ENCODE peak calls at places on chromosomes 4 and X, in five cellular contexts. G is fibroblast of the aortic adventitia, I is stomach, R is cardiac muscle cell, T is left ventricle myocardium inferior. B is an unnamed sample.

GRCh38 chrX:103220511-103221406 is 5.9 kb downstream of the BEX4 start:
- DNase-seq in G (no peak), I (no peak), R (no peak), T (no peak), B (no peak)

GRCh38 chr4:91258326-91258725 is 1045.4 kb upstream of the GRID2 start:
- DNase-seq in G (no peak), I (no peak), R (no peak), T (no peak), B (no peak)

GRCh38 chr4:94743838-94744237 is 13.9 kb upstream of the BMPR1B start:
- DNase-seq in G (no peak), I (no peak), R (no peak), T (no peak), B (no peak)

GRCh38 chr4:93771640-93772411 is 56.7 kb upstream of the ATOH1 start:
- DNase-seq in G (no peak), I (no peak), R (no peak), T (no peak), B (no peak)

GRCh38 chrX:41085883-41086626 is 810 bp downstream of the USP9X start:
- DNase-seq in G (peak; percentile 37), I (peak; percentile 50), R (peak; percentile 50), T (peak; percentile 45), B (no peak)

GRCh38 chr4:109996531-109996930 is 83.8 kb downstream of the EGF start:
- DNase-seq in G (no peak), I (no peak), R (no peak), T (no peak), B (no peak)

GRCh38 chr4:145736241-145736831 is 56.4 kb downstream of the C4orf51 start:
- DNase-seq in G (peak; percentile 93), I (peak; percentile 83), R (peak; percentile 65), T (peak; percentile 27), B (peak; percentile 93)

GRCh38 chr4:175998782-175999181 is 66.9 kb upstream of the WDR17 start:
- DNase-seq in G (no peak), I (no peak), R (no peak), T (no peak), B (peak; percentile 3)

GRCh38 chr4:123876640-123877039 is 480.0 kb downstream of the SPRY1 start:
- DNase-seq in G (no peak), I (no peak), R (no peak), T (no peak), B (no peak)

GRCh38 chr4:86895692-86896488 is 3.7 kb upstream of the C4orf36 start:
- DNase-seq in G (peak; percentile 83), I (no peak), R (peak; percentile 85), T (no peak), B (peak; percentile 55)

GRCh38 chr4:6504900-6505496 is 32.6 kb upstream of the PPP2R2C start:
- DNase-seq in G (no peak), I (no peak), R (no peak), T (no peak), B (no peak)

GRCh38 chr4:169064281-169064680 is 54.2 kb upstream of the CBR4 start:
- DNase-seq in G (peak; percentile 56), I (no peak), R (no peak), T (no peak), B (no peak)

GRCh38 chrX:14697453-14697852 is 168.1 kb downstream of the GLRA2 start:
- DNase-seq in G (no peak), I (peak; percentile 28), R (peak; percentile 7), T (no peak), B (no peak)

GRCh38 chrX:69317721-69318120 is 152.5 kb upstream of the PJA1 start:
- DNase-seq in G (no peak), I (peak; percentile 5), R (no peak), T (no peak), B (no peak)

GRCh38 chr4:11002961-11003360 is 318.4 kb upstream of the CLNK start:
- DNase-seq in G (no peak), I (no peak), R (no peak), T (no peak), B (no peak)

GRCh38 chr4:11004818-11005217 is 320.2 kb upstream of the CLNK start:
- DNase-seq in G (no peak), I (no peak), R (no peak), T (no peak), B (no peak)

GRCh38 chr4:10998826-10999225 is 314.3 kb upstream of the CLNK start:
- DNase-seq in G (peak; percentile 11), I (no peak), R (peak; percentile 37), T (no peak), B (no peak)
- TF ChIP-seq CTCF in G (no peak), I (no peak), R (no peak), T (no peak), B (no peak)

GRCh38 chrX:129653181-129653984 is 1.4 kb downstream of the APLN start:
- DNase-seq in G (no peak), I (peak; percentile 47), R (no peak), T (peak; percentile 48), B (no peak)
- H3K4me3 ChIP-seq in G (no peak overlapping the region), I (peak overlapping the region; percentile 53), R (no peak overlapping the region), T (peak overlapping the region; percentile 68), B (peak overlapping the region; percentile 56)

GRCh38 chrX:112512509-112512908 is 167.2 kb downstream of the LHFPL1 start:
- DNase-seq in G (no peak), I (no peak), R (no peak), T (no peak), B (no peak)
- TF ChIP-seq CTCF in G (no peak), I (no peak), R (no peak), T (no peak), B (peak; percentile 10)

GRCh38 chr4:81527709-81528108 is 56.0 kb upstream of the RASGEF1B start:
- DNase-seq in G (no peak), I (no peak), R (no peak), T (no peak), B (no peak)

GRCh38 chr4:81523672-81524436 is 52.1 kb upstream of the RASGEF1B start:
- DNase-seq in G (no peak), I (no peak), R (no peak), T (no peak), B (no peak)

GRCh38 chr4:81528979-81529378 is 57.3 kb upstream of the RASGEF1B start:
- DNase-seq in G (no peak), I (no peak), R (no peak), T (no peak), B (no peak)

GRCh38 chr4:81528200-81528599 is 56.5 kb upstream of the RASGEF1B start:
- DNase-seq in G (no peak), I (no peak), R (no peak), T (no peak), B (no peak)

DNA sequence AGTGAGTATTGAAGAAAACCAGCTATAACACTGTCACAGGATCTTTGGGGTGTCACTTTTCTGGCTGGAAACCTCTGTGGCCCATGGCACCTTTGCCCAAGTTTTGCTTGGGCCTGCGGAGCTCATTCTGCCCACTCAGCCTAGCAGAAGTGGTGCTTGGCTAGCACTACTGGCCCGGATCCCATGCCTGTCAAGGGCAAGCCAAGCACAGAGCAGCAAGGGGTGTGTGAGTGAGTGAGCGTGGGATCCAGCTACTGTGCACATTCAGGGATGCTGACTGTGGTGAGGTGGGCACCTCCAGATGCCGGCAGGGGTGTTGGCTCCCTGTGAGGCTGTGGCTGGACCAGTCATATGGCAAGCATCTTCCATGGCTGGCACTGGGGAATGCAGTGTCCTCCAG is 55.4 kb upstream of the RASGEF1B start:
- DNase-seq in G (no peak), I (no peak), R (no peak), T (peak; percentile 62), B (no peak)
- H3K4me3 ChIP-seq in G (no peak overlapping the region), I (no peak overlapping the region), R (no peak overlapping the region), T (no peak overlapping the region), B (no peak overlapping the region)

GRCh38 chrX:119488749-119489148 is 20.5 kb downstream of the SLC25A5 start:
- DNase-seq in G (peak; percentile 71), I (peak; percentile 75), R (peak; percentile 65), T (no peak), B (no peak)
- TF ChIP-seq CTCF in G (peak; percentile 61), I (no peak), R (peak; percentile 55), T (peak; percentile 64), B (peak; percentile 55)

DNA sequence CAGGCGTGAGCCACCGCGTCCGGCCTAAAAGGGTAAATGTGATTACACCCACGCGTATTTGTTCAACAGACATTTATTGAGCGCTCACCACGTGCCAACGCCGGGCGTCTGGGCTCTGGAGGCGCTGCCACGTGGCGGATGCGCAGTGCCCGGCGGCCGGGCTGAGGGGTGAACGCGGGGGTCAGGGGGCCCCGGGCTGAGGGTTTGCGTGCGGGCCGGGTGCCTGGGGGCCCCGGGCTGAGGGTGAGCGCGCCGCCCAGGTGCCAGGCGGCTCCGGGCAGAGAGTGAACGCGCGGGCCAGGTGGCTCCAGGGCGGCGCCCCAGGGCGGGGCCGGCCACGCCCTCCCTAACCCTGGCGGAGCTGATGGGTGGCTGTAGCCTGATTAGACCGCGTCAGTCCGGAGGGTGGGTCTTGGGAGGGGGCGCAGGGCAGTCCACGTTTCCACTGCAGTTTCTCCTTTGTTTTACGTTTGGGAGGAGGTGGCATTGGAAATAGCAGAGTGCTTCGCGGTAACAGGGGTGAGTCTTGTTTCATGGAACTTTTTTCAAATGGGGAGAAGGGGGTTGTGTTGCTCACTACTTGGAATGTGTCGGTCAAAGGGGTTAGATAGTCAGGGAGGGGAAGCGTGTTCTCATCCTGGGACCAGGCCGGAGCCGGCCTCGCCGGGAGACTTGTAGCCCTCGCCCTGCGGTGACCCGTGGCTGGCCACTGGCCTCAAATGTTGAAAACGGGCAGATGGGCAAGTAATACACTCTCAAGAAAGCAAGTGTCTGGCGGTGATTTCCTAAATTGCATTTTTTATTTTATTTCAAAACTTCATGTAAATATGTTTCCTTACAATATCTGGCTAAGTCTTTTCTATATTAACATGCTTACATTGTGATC is at the start of gene ZFP42:
- DNase-seq in G (no peak), I (no peak), R (peak; percentile 5), T (no peak), B (no peak)
- H3K4me3 ChIP-seq in G (no peak within 1 kb of the TSS), I (no peak within 1 kb of the TSS), R (peak within 1 kb of the TSS; percentile 17), T (no peak within 1 kb of the TSS), B (no peak within 1 kb of the TSS)

DNA sequence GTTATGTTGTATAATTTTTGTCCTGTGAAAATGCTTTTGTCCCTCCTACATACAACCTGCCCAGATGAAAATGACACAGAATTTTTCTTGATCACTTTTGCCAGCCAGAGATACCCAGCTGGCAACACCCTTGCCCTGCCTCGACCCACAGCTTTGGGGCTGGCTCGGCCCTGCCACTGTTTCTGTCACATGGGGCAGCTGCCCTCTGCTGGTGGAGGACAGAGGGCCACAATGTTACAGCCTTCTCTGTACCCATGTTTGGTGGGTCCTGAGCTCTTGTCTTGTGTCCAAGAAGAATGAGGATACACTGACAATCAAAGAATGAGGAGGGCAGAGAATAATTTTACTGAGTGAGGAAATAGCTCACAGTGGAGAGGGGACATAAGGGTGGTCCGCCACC is 31.1 kb downstream of the BMP15 start:
- DNase-seq in G (no peak), I (no peak), R (peak; percentile 0), T (no peak), B (no peak)
- TF ChIP-seq CTCF in G (peak; percentile 22), I (no peak), R (peak; percentile 31), T (peak; percentile 35), B (peak; percentile 39)